ENCODE peak calls at places on chromosome 14, in five cellular contexts. E, R, W, F and X are unnamed samples.

GRCh38 chr14:96253140-96253539 is 2.9 kb upstream of the BDKRB1 start:
- DNase-seq in E (no peak), R (peak), W (no peak), F (no peak), X (no peak)

GRCh38 chr14:36856095-36856878 is 194.6 kb downstream of the PAX9 start:
- DNase-seq in E (no peak), R (no peak), W (no peak), F (no peak), X (no peak)

GRCh38 chr14:57833304-57833703 is 32.6 kb downstream of the SLC35F4 start:
- DNase-seq in E (no peak), R (peak), W (no peak), F (no peak), X (peak)

GRCh38 chr14:64963611-64964010 is 8.5 kb downstream of the RAB15 start:
- DNase-seq in E (no peak), R (no peak), W (no peak), F (no peak), X (no peak)

GRCh38 chr14:76761198-76761848 is at the start of gene VASH1:
- DNase-seq in E (peak), R (peak), W (no peak), F (peak), X (peak)

GRCh38 chr14:66746316-66747006 is 238.5 kb downstream of the GPHN start:
- DNase-seq in E (peak), R (peak), W (no peak), F (no peak), X (no peak)

GRCh38 chr14:90460136-90460535 is 63.3 kb downstream of the CALM1 start:
- DNase-seq in E (no peak), R (no peak), W (no peak), F (no peak), X (no peak)

GRCh38 chr14:101594511-101595148 is 33.3 kb downstream of the DIO3 start:
- DNase-seq in E (no peak), R (no peak), W (no peak), F (no peak), X (no peak)

GRCh38 chr14:91113829-91114078 is at the start of gene DGLUCY:
- DNase-seq in E (peak), R (no peak), W (peak), F (peak), X (peak)

GRCh38 chr14:69288001-69288771 is 28.2 kb downstream of the GALNT16 start:
- DNase-seq in E (no peak), R (peak), W (no peak), F (no peak), X (peak)

GRCh38 chr14:69712637-69713088 is 54.3 kb upstream of the SRSF5 start:
- DNase-seq in E (no peak), R (peak), W (no peak), F (no peak), X (no peak)

GRCh38 chr14:33987565-33988080 is 36.7 kb upstream of the EGLN3 start:
- DNase-seq in E (no peak), R (no peak), W (no peak), F (no peak), X (no peak)

GRCh38 chr14:22472935-22473854 is 115.8 kb downstream of the DAD1 start:
- DNase-seq in E (peak), R (peak), W (no peak), F (no peak), X (peak)

GRCh38 chr14:36579573-36580140 is 2.8 kb downstream of the NKX2-8 start:
- DNase-seq in E (no peak), R (peak), W (no peak), F (no peak), X (no peak)

GRCh38 chr14:69154779-69155178 is 1.9 kb upstream of the DCAF5 start:
- DNase-seq in E (peak), R (peak), W (no peak), F (no peak), X (peak)

GRCh38 chr14:100449225-100449987 is 126.3 kb downstream of the SLC25A47 start:
- DNase-seq in E (no peak), R (no peak), W (no peak), F (no peak), X (peak)

GRCh38 chr14:52913271-52913670 is 37.6 kb downstream of the FERMT2 start:
- DNase-seq in E (no peak), R (no peak), W (no peak), F (no peak), X (no peak)

GRCh38 chr14:58166005-58166983 is 14.3 kb upstream of the ARMH4 start:
- DNase-seq in E (peak), R (peak), W (peak), F (peak), X (peak)

GRCh38 chr14:58864751-58865519 is 227.2 kb downstream of the DACT1 start:
- DNase-seq in E (no peak), R (peak), W (no peak), F (no peak), X (peak)

GRCh38 chr14:55129086-55129427 is at the start of gene LGALS3:
- DNase-seq in E (peak), R (peak), W (no peak), F (no peak), X (peak)